ENCODE peak calls at places on chromosomes 11 and 22, in four cellular contexts. X is IMR-90, K is H9, L is neuronal stem cell. V is an unnamed sample.

GRCh38 chr22:46008836-46009596 is 32.1 kb upstream of the WNT7B start:
- DNase-seq in X (no peak), K (no peak), L (no peak), V (no peak)

GRCh38 chr22:28346308-28346707 is 333.3 kb downstream of the TTC28 start:
- DNase-seq in X (no peak), K (no peak), L (no peak), V (no peak)

GRCh38 chr11:69529001-69529400 is 47.5 kb downstream of the LINC01488 start:
- DNase-seq in X (no peak), K (no peak), L (no peak), V (no peak)

GRCh38 chr11:113862430-113862829 is 12.9 kb downstream of the USP28 start:
- DNase-seq in X (peak; percentile 71), K (no peak), L (no peak), V (peak; percentile 81)

GRCh38 chr22:36279219-36279666 is 26.3 kb downstream of the APOL1 start:
- DNase-seq in X (no peak), K (no peak), L (no peak), V (no peak)

GRCh38 chr11:125720781-125721180 is 25.3 kb upstream of the PATE1 start:
- DNase-seq in X (no peak), K (no peak), L (no peak), V (no peak)

GRCh38 chr11:93784935-93785360 is 866 bp downstream of the MED17 start:
- DNase-seq in X (no peak), K (no peak), L (no peak), V (no peak)

GRCh38 chr11:93652161-93652597 is 9.3 kb upstream of the CEP295 start:
- DNase-seq in X (peak; percentile 44), K (no peak), L (peak; percentile 41), V (peak; percentile 94)

GRCh38 chr11:86052697-86053641 is 15.9 kb downstream of the PICALM start:
- DNase-seq in X (no peak), K (no peak), L (no peak), V (peak; percentile 91)

GRCh38 chr22:37525073-37525745 is 6.0 kb upstream of the CARD10 start:
- DNase-seq in X (peak; percentile 84), K (no peak), L (no peak), V (peak; percentile 95)

GRCh38 chr22:22446527-22446926 is 62.0 kb downstream of the ZNF280B start:
- DNase-seq in X (no peak), K (no peak), L (no peak), V (no peak)

GRCh38 chr22:22440188-22440587 is 68.4 kb downstream of the ZNF280B start:
- DNase-seq in X (no peak), K (no peak), L (no peak), V (no peak)

DNA sequence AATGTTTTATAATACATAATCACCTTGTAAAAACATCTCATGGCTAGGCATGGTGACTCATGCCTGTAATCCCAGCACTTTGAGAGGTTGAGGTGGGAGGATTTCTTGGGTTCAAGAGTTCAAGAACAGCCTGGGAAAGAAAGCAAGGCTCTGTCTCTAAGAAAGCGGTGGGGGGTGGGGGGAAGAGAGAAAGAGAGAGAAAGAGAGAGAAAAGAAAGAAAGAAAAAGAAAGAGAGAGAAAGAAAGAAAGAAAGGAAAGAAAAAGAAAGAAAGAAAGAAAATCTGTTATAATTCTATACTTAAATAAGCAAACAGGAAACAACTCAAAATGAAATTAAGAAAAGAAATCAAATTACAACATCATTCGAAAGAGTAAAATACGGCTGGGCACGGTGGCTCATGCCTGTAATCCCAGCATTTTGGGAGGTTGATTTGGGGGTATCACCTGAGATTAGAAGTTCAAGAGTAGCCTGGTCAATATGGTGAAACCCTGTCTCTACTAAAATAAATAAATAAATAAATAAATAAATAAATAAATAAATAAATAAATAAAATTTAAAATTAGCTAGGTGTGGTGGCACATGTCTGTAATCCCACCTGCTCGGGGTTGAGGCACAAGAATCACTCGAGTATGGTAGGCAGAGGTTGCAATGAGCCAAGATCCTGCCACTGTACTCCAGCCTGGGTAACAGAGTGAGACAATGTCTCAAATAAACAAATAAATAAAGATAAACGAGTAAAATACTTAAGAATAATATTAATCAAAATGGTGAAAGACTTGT is 65.4 kb downstream of the ZNF280B start:
- DNase-seq in X (no peak), K (no peak), L (no peak), V (no peak)
- H3K14ac ChIP-seq in X (no peak overlapping the region), K (no peak overlapping the region), L (no peak overlapping the region), V (no peak overlapping the region)

DNA sequence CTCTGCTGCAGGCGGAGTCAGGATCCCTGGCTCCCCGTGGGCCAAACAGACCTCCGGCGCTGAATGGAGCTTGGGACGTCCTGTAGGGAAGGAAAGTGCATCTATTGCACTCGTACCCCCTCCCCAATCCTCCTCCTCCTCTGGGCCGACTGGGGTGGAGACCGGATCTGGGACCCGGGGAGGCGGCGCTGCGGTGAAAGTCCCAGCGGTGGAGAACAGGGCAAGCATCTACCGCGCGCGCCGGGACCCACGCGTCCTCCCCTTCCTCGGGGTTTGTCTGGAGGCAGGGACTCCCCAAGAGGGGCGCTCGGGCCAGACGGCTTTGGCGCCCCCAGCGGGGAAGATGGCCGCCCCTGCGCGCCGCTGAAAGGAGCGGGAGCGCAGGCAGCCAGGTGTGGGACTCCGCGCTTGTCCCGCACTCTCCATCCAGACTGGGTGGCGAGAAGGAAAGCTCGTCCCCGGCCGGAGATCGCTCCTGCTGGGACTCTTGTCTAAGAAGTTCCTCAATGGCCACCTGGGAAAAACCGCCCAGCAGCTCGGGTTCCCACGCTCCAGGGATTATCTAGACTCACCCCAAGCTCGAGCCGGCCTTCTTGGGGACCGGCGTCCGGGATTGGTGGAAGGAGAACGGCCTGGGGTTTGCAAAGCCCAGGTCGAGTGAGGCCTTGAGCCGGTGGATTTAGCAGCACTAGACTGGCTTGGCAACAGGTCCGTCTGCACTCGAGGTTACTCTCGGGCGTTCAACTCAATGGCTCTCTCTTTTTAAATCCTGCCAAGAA is 718 bp downstream of the FADS2 start:
- DNase-seq in X (no peak), K (peak; percentile 44), L (peak; percentile 57), V (peak; percentile 50)
- H3K14ac ChIP-seq in X (peak overlapping the region; percentile 96), K (peak overlapping the region; percentile 66), L (peak overlapping the region; percentile 95), V (peak overlapping the region; percentile 83)

GRCh38 chr11:117232022-117232878 is at the start of the genes PCSK7 and RNF214:
- DNase-seq in X (peak; percentile 61), K (peak; percentile 82), L (peak; percentile 88), V (peak; percentile 90)
- H3K14ac ChIP-seq in X (peak within 1 kb of the TSS; percentile 92), K (peak within 1 kb of the TSS; percentile 52), L (no peak within 1 kb of the TSS), V (peak within 1 kb of the TSS; percentile 93)

GRCh38 chr11:47220401-47220821 is 5.6 kb downstream of the DDB2 start:
- DNase-seq in X (peak; percentile 82), K (no peak), L (no peak), V (no peak)

GRCh38 chr11:47213985-47214564 is 699 bp upstream of the DDB2 start:
- DNase-seq in X (peak; percentile 61), K (peak; percentile 94), L (peak; percentile 68), V (peak; percentile 91)

GRCh38 chr11:47216141-47216798 is 1.5 kb downstream of the DDB2 start:
- DNase-seq in X (peak; percentile 87), K (no peak), L (no peak), V (peak; percentile 81)

GRCh38 chr11:47212938-47213337 is 1.8 kb upstream of the DDB2 start:
- DNase-seq in X (no peak), K (no peak), L (no peak), V (peak; percentile 48)

GRCh38 chr11:47215366-47215925 is 672 bp downstream of the DDB2 start:
- DNase-seq in X (no peak), K (no peak), L (no peak), V (peak; percentile 84)
- H3K14ac ChIP-seq in X (peak overlapping the region; percentile 97), K (peak overlapping the region; percentile 97), L (peak overlapping the region; percentile 83), V (peak overlapping the region; percentile 93)

DNA sequence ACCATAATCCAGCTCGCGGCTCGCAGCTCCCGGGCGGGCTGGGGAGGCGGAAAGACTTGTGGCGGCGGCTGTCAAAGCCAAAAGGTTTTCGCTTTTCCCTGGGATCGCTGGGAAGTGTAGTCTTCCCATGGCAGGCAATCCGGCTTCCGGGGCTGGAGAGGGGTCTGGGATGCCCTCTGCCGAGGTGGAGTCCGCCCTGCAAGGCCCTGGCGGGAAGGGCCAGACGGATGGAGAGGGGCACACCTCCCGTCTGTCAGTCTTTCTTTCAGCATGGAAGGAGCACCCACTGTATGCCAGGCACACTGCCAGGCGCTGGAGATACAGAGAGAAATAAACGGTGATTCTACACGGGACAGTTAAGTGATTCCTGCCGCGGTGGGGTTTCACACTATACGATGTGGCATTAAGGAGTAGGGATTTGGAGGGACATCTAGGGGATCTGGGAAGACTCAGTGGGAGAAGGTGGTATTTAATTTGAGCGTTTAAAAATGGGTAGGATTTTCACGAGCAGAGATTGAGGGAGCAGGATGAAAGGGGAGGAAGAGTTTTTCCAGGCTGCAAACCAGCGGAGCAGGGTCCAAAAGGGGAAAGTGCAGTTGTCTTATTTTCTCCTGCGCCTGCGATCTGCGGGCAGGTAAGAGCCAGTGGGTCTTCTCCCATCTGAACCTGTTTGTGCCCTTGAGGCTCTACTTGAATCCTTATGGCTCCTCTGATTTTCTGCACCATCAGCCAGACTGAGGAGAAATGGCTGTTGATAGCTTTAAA is at the start of gene BACE1:
- DNase-seq in X (peak; percentile 80), K (peak; percentile 92), L (peak; percentile 83), V (no peak)
- H3K14ac ChIP-seq in X (peak within 1 kb of the TSS; percentile 64), K (no peak within 1 kb of the TSS), L (peak within 1 kb of the TSS; percentile 4), V (peak within 1 kb of the TSS; percentile 48)

DNA sequence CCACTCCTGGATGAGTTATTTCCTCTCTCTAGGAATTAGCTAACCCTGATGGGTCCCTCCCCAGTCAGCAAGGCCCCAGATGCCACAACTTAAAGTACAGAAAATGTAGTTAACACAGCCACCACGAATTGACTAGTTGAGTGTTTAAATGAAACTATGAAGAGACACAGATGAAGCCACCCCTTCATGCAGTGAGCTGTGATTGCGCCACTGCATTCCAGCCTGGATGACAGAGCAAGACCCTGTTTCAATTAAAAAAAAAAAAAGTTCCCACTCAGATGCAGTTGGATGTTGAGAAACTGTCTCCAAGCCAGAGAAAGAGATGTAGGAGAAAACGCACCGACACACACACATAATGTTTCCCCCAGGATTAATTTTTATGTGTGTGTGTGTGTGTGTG is 53.3 kb downstream of the SCN3B start:
- DNase-seq in X (peak; percentile 73), K (no peak), L (no peak), V (peak; percentile 6)
- H3K14ac ChIP-seq in X (no peak overlapping the region), K (no peak overlapping the region), L (no peak overlapping the region), V (no peak overlapping the region)

GRCh38 chr11:45795379-45795778 is 9.6 kb upstream of the SLC35C1 start:
- DNase-seq in X (no peak), K (no peak), L (no peak), V (no peak)

GRCh38 chr11:45788887-45789286 is 16.1 kb upstream of the SLC35C1 start:
- DNase-seq in X (no peak), K (no peak), L (no peak), V (no peak)

GRCh38 chr11:45794169-45794568 is 10.8 kb upstream of the SLC35C1 start:
- DNase-seq in X (no peak), K (no peak), L (no peak), V (no peak)

GRCh38 chr11:45796461-45796861 is 8.5 kb upstream of the SLC35C1 start:
- DNase-seq in X (no peak), K (no peak), L (no peak), V (no peak)

GRCh38 chr11:45791524-45791923 is 13.4 kb upstream of the SLC35C1 start:
- DNase-seq in X (no peak), K (no peak), L (no peak), V (no peak)
- H3K14ac ChIP-seq in X (no peak overlapping the region), K (no peak overlapping the region), L (no peak overlapping the region), V (no peak overlapping the region)

DNA sequence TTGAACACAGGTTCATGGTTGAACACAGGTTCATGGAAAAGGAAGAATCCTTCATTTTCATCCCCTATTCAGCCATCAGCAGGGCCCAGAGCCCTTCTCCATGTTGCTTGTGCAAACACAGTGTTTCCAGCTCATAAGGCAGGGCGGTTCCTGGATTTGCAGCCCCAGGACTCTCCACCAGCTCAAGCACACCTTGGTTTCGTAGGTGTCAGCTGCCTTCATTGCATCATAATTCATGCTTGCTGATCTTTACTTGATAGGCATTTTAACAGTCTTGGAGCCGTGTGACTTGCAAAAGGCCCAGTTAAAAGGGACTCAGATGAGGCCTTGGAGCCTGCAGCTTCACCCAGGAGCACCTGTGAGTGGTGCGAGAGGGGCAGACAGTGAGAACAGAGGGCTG is 318.1 kb upstream of the B3GAT1 start:
- DNase-seq in X (no peak), K (no peak), L (no peak), V (no peak)
- H3K14ac ChIP-seq in X (no peak overlapping the region), K (no peak overlapping the region), L (no peak overlapping the region), V (no peak overlapping the region)